ENCODE peak calls at places on chromosomes 13 and 19, in five cellular contexts. K, N, Y, G and L are unnamed samples.
A peak's percentile ranks its signal among the peaks of the same experiment; 100 is the strongest.

GRCh38 chr19:45878043-45878794 is 7.7 kb downstream of the IRF2BP1 start:
- DNase-seq in K (peak; percentile 83), N (no peak), Y (no peak), G (no peak), L (peak; percentile 94)

GRCh38 chr19:49301165-49301865 is 23.7 kb downstream of the SLC6A16 start:
- DNase-seq in K (peak; percentile 83), N (peak; percentile 62), Y (peak; percentile 86), G (peak; percentile 87), L (peak; percentile 62)

GRCh38 chr19:41431426-41432386 is 4.5 kb upstream of the B3GNT8 start:
- DNase-seq in K (no peak), N (no peak), Y (no peak), G (no peak), L (peak; percentile 77)

GRCh38 chr19:6590458-6591319 is at the start of gene CD70:
- DNase-seq in K (no peak), N (no peak), Y (peak; percentile 73), G (peak; percentile 63), L (no peak)

GRCh38 chr13:31111136-31111535 is 50.6 kb downstream of the HSPH1 start:
- DNase-seq in K (no peak), N (no peak), Y (no peak), G (no peak), L (no peak)

GRCh38 chr13:99425485-99426341 is 75.6 kb upstream of the TM9SF2 start:
- DNase-seq in K (no peak), N (no peak), Y (peak; percentile 71), G (peak; percentile 80), L (peak; percentile 23)

GRCh38 chr19:8262431-8262830 is 45.7 kb downstream of the CD320 start:
- DNase-seq in K (no peak), N (no peak), Y (peak; percentile 12), G (no peak), L (no peak)

GRCh38 chr19:34576292-34576691 is 94.7 kb downstream of the WTIP start:
- DNase-seq in K (no peak), N (no peak), Y (no peak), G (no peak), L (no peak)